ENCODE peak calls at places on chromosome 12, in four cellular contexts. One of them, this sample, is unnamed.

GRCh38 chr12:10847701-10848100 is 1.6 kb downstream of the PRR4 start:
- DNase-seq in lung: no peak
- DNase-seq in HFFc6: no peak
- DNase-seq in B cell: no peak
- DNase-seq in this sample: no peak

GRCh38 chr12:13102481-13103195 is 829 bp downstream of the GSG1 start:
- DNase-seq in lung: no peak
- DNase-seq in HFFc6: peak
- DNase-seq in B cell: peak
- DNase-seq in this sample: no peak

GRCh38 chr12:57756406-57757341 is 1.8 kb downstream of the MARCHF9 start:
- DNase-seq in lung: no peak
- DNase-seq in HFFc6: no peak
- DNase-seq in B cell: peak
- DNase-seq in this sample: no peak

GRCh38 chr12:94193623-94194022 is 45.2 kb downstream of the PLXNC1 start:
- DNase-seq in lung: no peak
- DNase-seq in HFFc6: no peak
- DNase-seq in B cell: no peak
- DNase-seq in this sample: no peak

GRCh38 chr12:59431266-59431665 is 164.6 kb upstream of the SLC16A7 start:
- DNase-seq in lung: no peak
- DNase-seq in HFFc6: peak
- DNase-seq in B cell: no peak
- DNase-seq in this sample: no peak

GRCh38 chr12:19898009-19898408 is 458.7 kb downstream of the AEBP2 start:
- DNase-seq in lung: no peak
- DNase-seq in HFFc6: no peak
- DNase-seq in B cell: no peak
- DNase-seq in this sample: no peak

GRCh38 chr12:127284870-127285431 is 982.0 kb upstream of the TMEM132C start:
- DNase-seq in lung: no peak
- DNase-seq in HFFc6: peak
- DNase-seq in B cell: no peak
- DNase-seq in this sample: no peak

GRCh38 chr12:120118710-120119097 is 2.2 kb upstream of the RAB35 start:
- DNase-seq in lung: no peak
- DNase-seq in HFFc6: peak
- DNase-seq in B cell: no peak
- DNase-seq in this sample: no peak

GRCh38 chr12:57097554-57097835 is 8.6 kb downstream of the NAB2 start:
- DNase-seq in lung: no peak
- DNase-seq in HFFc6: no peak
- DNase-seq in B cell: no peak
- DNase-seq in this sample: no peak

GRCh38 chr12:104436790-104437189 is 20.0 kb upstream of the CHST11 start:
- DNase-seq in lung: no peak
- DNase-seq in HFFc6: no peak
- DNase-seq in B cell: no peak
- DNase-seq in this sample: no peak

GRCh38 chr12:18861287-18861858 is 123.5 kb downstream of the CAPZA3 start:
- DNase-seq in lung: no peak
- DNase-seq in HFFc6: no peak
- DNase-seq in B cell: no peak
- DNase-seq in this sample: no peak

GRCh38 chr12:77324763-77325468 is 259.5 kb upstream of the E2F7 start:
- DNase-seq in lung: peak
- DNase-seq in HFFc6: peak
- DNase-seq in B cell: no peak
- DNase-seq in this sample: no peak

GRCh38 chr12:12807970-12808702 is 5.0 kb upstream of the DDX47 start:
- DNase-seq in lung: no peak
- DNase-seq in HFFc6: no peak
- DNase-seq in B cell: peak
- DNase-seq in this sample: no peak

GRCh38 chr12:16220120-16220519 is 57.4 kb downstream of the SLC15A5 start:
- DNase-seq in lung: no peak
- DNase-seq in HFFc6: no peak
- DNase-seq in B cell: no peak
- DNase-seq in this sample: no peak

GRCh38 chr12:14199455-14200199 is 165.9 kb upstream of the ATF7IP start:
- DNase-seq in lung: no peak
- DNase-seq in HFFc6: no peak
- DNase-seq in B cell: no peak
- DNase-seq in this sample: no peak

GRCh38 chr12:82517027-82517426 is 158.7 kb downstream of the METTL25 start:
- DNase-seq in lung: no peak
- DNase-seq in HFFc6: no peak
- DNase-seq in B cell: no peak
- DNase-seq in this sample: no peak

GRCh38 chr12:39390752-39391151 is 52.2 kb downstream of the KIF21A start:
- DNase-seq in lung: no peak
- DNase-seq in HFFc6: no peak
- DNase-seq in B cell: no peak
- DNase-seq in this sample: no peak

GRCh38 chr12:108307006-108307405 is 32.1 kb downstream of the CMKLR1 start:
- DNase-seq in lung: no peak
- DNase-seq in HFFc6: no peak
- DNase-seq in B cell: no peak
- DNase-seq in this sample: no peak

GRCh38 chr12:95605087-95605486 is 53.8 kb upstream of the USP44 start:
- DNase-seq in lung: no peak
- DNase-seq in HFFc6: peak
- DNase-seq in B cell: no peak
- DNase-seq in this sample: no peak

DNA sequence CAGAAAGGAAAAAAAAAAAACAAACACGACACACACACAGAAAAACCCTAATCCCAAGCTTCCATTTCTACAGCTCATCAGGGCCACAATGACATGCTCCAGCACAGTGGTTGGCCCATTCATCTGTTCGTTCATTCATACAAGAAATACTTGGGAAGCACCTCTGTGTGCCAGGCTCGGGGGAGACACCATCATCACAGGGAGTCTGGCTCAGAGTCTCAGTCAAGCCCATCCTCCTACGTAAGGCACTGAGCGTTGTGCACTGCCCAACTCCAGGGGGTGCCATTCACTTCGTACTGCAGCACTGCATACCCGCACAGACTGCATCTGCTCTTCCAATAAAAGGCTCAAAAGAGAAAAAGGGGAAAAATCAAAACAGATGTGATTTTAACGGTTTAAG is 15.3 kb downstream of the VPS37B start:
- DNase-seq in lung: no peak
- DNase-seq in HFFc6: peak
- DNase-seq in B cell: peak
- DNase-seq in this sample: no peak
- TF ChIP-seq CTCF in lung: no peak
- TF ChIP-seq CTCF in HFFc6: peak
- TF ChIP-seq CTCF in B cell: peak
- TF ChIP-seq CTCF in this sample: peak

DNA sequence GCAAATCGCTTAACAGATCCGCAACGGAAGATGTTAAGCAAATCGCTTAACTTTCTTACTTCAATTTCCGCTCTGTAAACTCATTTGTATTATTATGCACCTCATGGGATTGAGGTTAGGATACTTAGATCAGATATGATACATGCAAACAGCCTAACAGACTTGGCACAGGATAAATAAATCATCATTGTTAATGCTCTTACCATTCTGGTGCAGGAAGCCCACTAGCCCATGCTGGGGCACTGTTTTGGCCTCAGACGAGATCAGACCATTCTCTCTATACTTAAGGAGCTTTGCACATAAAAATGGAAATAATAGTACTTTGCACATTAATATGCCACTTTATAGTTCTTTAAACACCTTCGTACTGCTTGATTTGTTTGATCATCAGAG is 445 bp downstream of the NCAPD2 start:
- DNase-seq in lung: no peak
- DNase-seq in HFFc6: peak
- DNase-seq in B cell: no peak
- DNase-seq in this sample: peak
- TF ChIP-seq CTCF in lung: no peak
- TF ChIP-seq CTCF in HFFc6: peak
- TF ChIP-seq CTCF in B cell: no peak
- TF ChIP-seq CTCF in this sample: peak

GRCh38 chr12:110696283-110696682 is 7.4 kb upstream of the HVCN1 start:
- DNase-seq in lung: no peak
- DNase-seq in HFFc6: no peak
- DNase-seq in B cell: no peak
- DNase-seq in this sample: no peak

GRCh38 chr12:110698171-110698902 is 9.4 kb upstream of the HVCN1 start:
- DNase-seq in lung: peak
- DNase-seq in HFFc6: peak
- DNase-seq in B cell: peak
- DNase-seq in this sample: peak

GRCh38 chr12:110704231-110704630 is 15.3 kb upstream of the HVCN1 start:
- DNase-seq in lung: no peak
- DNase-seq in HFFc6: no peak
- DNase-seq in B cell: no peak
- DNase-seq in this sample: no peak

GRCh38 chr12:110702081-110702480 is 13.2 kb upstream of the HVCN1 start:
- DNase-seq in lung: no peak
- DNase-seq in HFFc6: no peak
- DNase-seq in B cell: no peak
- DNase-seq in this sample: no peak

DNA sequence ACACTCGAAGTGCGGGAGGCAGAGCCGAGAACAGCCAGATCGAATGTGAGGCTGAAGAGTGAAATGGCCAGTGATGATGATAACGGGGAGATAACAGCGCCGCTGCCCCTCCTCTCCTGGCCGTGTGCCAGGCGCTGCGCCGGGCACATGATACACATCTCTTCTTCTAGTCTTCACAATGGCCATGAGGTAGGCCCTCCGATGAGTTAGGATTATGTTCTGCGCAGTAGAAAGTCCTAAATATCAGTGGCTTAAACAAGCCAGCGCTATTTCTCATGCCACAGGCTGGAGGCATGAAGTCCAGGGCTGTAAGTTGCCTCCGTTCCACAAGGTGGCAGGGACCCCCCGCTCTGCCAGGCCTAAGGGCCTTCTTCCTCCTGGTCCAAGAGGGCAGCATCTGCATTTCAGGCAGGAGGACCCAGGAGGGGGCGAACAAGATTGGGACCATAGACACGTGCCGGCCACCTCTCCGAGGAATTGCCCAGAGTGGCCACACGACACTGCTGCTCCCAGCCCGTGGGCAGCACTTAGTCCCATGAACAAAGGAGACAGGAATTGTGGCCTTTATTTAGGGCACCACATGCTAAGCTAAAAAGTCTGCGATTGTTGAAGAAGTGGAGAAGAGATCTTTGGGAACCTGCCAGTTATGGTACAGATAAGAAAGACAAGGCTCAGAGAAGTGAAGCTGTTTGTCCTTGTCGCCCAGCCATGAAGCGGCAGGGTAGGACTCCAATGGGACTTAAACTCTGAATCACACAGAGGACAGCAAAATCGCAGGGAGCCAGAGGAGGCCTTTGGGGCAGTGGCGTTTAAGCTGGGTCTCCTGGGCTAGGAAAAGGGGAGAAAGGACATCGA is 10.9 kb upstream of the HVCN1 start:
- DNase-seq in lung: no peak
- DNase-seq in HFFc6: no peak
- DNase-seq in B cell: no peak
- DNase-seq in this sample: no peak
- TF ChIP-seq CTCF in lung: no peak
- TF ChIP-seq CTCF in HFFc6: no peak
- TF ChIP-seq CTCF in B cell: no peak
- TF ChIP-seq CTCF in this sample: no peak

GRCh38 chr12:81329088-81329487 is 251.2 kb downstream of the ACSS3 start:
- DNase-seq in lung: no peak
- DNase-seq in HFFc6: no peak
- DNase-seq in B cell: no peak
- DNase-seq in this sample: peak
- TF ChIP-seq CTCF in lung: no peak
- TF ChIP-seq CTCF in HFFc6: peak
- TF ChIP-seq CTCF in B cell: no peak
- TF ChIP-seq CTCF in this sample: peak

GRCh38 chr12:42237853-42238239 is 202 bp downstream of the YAF2 start:
- DNase-seq in lung: no peak
- DNase-seq in HFFc6: no peak
- DNase-seq in B cell: no peak
- DNase-seq in this sample: no peak
- TF ChIP-seq CTCF in lung: no peak
- TF ChIP-seq CTCF in HFFc6: no peak
- TF ChIP-seq CTCF in B cell: no peak
- TF ChIP-seq CTCF in this sample: no peak

GRCh38 chr12:61993734-61994345 is 266.4 kb upstream of the USP15 start:
- DNase-seq in lung: no peak
- DNase-seq in HFFc6: no peak
- DNase-seq in B cell: peak
- DNase-seq in this sample: no peak
- TF ChIP-seq CTCF in lung: peak
- TF ChIP-seq CTCF in HFFc6: peak
- TF ChIP-seq CTCF in B cell: no peak
- TF ChIP-seq CTCF in this sample: peak

DNA sequence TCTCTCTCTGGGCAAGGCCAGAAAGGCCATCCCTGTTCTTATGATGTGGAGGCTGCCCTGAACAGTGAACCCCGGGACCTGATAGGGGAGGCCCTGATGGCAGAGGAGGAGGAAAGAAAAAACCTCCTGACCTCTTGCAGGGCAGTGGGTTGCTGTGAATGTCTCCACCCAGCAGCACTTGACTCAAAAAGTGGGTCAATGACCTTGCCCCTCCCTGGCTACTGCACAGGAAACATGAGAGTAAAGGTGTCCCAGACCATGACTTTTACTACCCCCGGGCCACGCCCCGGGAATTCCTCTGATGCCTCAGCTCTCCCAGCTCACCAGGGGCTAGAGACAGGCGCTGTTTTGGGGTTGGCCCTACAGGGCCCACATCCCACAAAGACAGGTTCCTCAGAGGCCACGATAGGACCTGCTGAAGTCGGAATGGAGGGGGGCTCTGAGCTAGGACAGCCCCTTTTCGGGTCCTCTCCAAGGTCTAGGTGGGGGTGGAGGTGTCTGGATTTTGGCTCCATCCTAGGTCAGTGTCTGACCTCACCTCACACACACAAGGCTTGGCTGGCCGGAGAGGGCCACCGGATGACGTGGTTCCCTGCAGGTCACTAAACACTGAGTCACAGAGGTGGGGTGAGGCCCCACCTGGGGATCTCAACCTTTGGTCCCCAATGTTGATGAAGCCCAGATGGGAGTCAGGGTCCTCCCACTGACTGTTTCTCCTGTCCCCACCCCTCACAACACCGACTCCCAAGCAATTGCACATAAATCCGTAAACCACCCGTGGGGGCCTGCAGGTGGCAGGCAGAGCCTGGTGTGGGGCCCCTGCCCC is 1.6 kb downstream of the RHOF start:
- DNase-seq in lung: peak
- DNase-seq in HFFc6: no peak
- DNase-seq in B cell: no peak
- DNase-seq in this sample: no peak
- TF ChIP-seq CTCF in lung: no peak
- TF ChIP-seq CTCF in HFFc6: no peak
- TF ChIP-seq CTCF in B cell: no peak
- TF ChIP-seq CTCF in this sample: no peak

GRCh38 chr12:3964404-3964803 is 91.2 kb upstream of the PARP11 start:
- DNase-seq in lung: no peak
- DNase-seq in HFFc6: no peak
- DNase-seq in B cell: peak
- DNase-seq in this sample: no peak
- TF ChIP-seq CTCF in lung: no peak
- TF ChIP-seq CTCF in HFFc6: peak
- TF ChIP-seq CTCF in B cell: peak
- TF ChIP-seq CTCF in this sample: peak

This sample was measured in GM12864.